ENCODE peak calls at places on chromosomes 3 and 15, in four cellular contexts. T, D, J and W are unnamed samples.
A peak's percentile ranks its signal among the peaks of the same experiment; 100 is the strongest.

GRCh38 chr3:170711786-170712185 is 125.9 kb upstream of the SLC7A14 start:
- DNase-seq in T (no peak), D (no peak), J (no peak), W (no peak)

GRCh38 chr3:41173926-41174702 is 25.2 kb upstream of the CTNNB1 start:
- DNase-seq in T (no peak), D (no peak), J (no peak), W (no peak)

GRCh38 chr3:97885931-97886824 is 64.4 kb downstream of the CRYBG3 start:
- DNase-seq in T (no peak), D (no peak), J (no peak), W (no peak)

GRCh38 chr15:66498501-66499386 is 1.2 kb upstream of the SNAPC5 start:
- DNase-seq in T (no peak), D (peak; percentile 32), J (peak; percentile 31), W (peak; percentile 49)

GRCh38 chr15:75109731-75110130 is 86.3 kb downstream of the PPCDC start:
- DNase-seq in T (no peak), D (no peak), J (no peak), W (no peak)

GRCh38 chr3:147113293-147114045 is 292.9 kb downstream of the ZIC4 start:
- DNase-seq in T (no peak), D (no peak), J (no peak), W (peak; percentile 66)

GRCh38 chr15:91488452-91488851 is 365.1 kb upstream of the SLCO3A1 start:
- DNase-seq in T (no peak), D (no peak), J (no peak), W (no peak)

GRCh38 chr15:41838400-41838897 is at the start of gene PLA2G4B:
- DNase-seq in T (no peak), D (no peak), J (peak; percentile 14), W (no peak)

GRCh38 chr3:158460929-158461328 is 110.1 kb upstream of the MLF1 start:
- DNase-seq in T (no peak), D (no peak), J (no peak), W (peak; percentile 85)

GRCh38 chr3:49148159-49148558 is 15.3 kb upstream of the LAMB2 start:
- DNase-seq in T (no peak), D (no peak), J (no peak), W (no peak)

GRCh38 chr15:39585871-39586301 is 5.0 kb downstream of the THBS1 start:
- DNase-seq in T (no peak), D (no peak), J (no peak), W (no peak)

GRCh38 chr15:89997079-89997478 is 4.0 kb upstream of the ZNF710 start:
- DNase-seq in T (no peak), D (no peak), J (no peak), W (no peak)